ENCODE peak calls at places on chromosomes 11 and 22, in five cellular contexts. A, H, V, J and E are unnamed samples.

GRCh38 chr11:103322861-103323260 is 213.6 kb downstream of the DYNC2H1 start:
- DNase-seq in A (no peak), V (no peak), J (no peak), H (no peak), E (no peak)

GRCh38 chr22:46575915-46576555 is 38.6 kb upstream of the CELSR1 start:
- DNase-seq in V (no peak), J (no peak), A (no peak), H (no peak), E (no peak)

GRCh38 chr22:21629262-21630149 is at the start of gene YDJC:
- DNase-seq in A (peak), J (peak), H (peak), V (peak), E (peak)

GRCh38 chr11:19474954-19475811 is 234.4 kb upstream of the E2F8 start:
- DNase-seq in V (no peak), J (no peak), H (no peak), A (no peak), E (no peak)

GRCh38 chr11:123475478-123475877 is 45.4 kb downstream of the GRAMD1B start:
- DNase-seq in J (peak), A (no peak), V (peak), H (no peak), E (no peak)

GRCh38 chr11:108009497-108010360 is 1.0 kb downstream of the CUL5 start:
- DNase-seq in V (peak), A (no peak), J (no peak), H (peak), E (no peak)

GRCh38 chr11:118001494-118001971 is 15.3 kb downstream of the IL10RA start:
- DNase-seq in J (no peak), H (peak), V (no peak), A (no peak), E (no peak)

GRCh38 chr22:40729284-40729683 is 50.0 kb downstream of the MCHR1 start:
- DNase-seq in V (no peak), A (no peak), H (no peak), J (no peak), E (no peak)

GRCh38 chr11:68447015-68447801 is 13.3 kb upstream of the PPP6R3 start:
- DNase-seq in H (peak), V (peak), A (peak), J (peak), E (no peak)

GRCh38 chr22:23527971-23528740 is 51.9 kb downstream of the IGLL1 start:
- DNase-seq in J (no peak), V (no peak), A (no peak), H (no peak), E (no peak)

GRCh38 chr22:47850644-47851151 is 1088.2 kb downstream of the TBC1D22A start:
- DNase-seq in A (peak), J (no peak), V (no peak), H (no peak), E (no peak)

GRCh38 chr22:36544107-36544620 is 15.2 kb upstream of the EIF3D start:
- DNase-seq in A (no peak), J (no peak), V (peak), H (no peak), E (no peak)

GRCh38 chr22:43476341-43476740 is 64.5 kb downstream of the MPPED1 start:
- DNase-seq in V (no peak), A (no peak), J (no peak), H (no peak), E (no peak)